ENCODE peak calls at places on chromosomes 12 and 14, in ten cellular contexts. R is Calu3; I is brain microvascular endothelial cell; N is stimulated activated naive CD4-positive, alpha-beta T cell; K is spleen; Z is adipocyte; F is activated T-helper 1 cell treated with Interleukin-2 at 50 U/mL for 16 hours; E is HFF-Myc; W is choroid plexus epithelial cell; H is ascending aorta. S is an unnamed sample.

GRCh38 chr12:116528067-116528466 is 31.1 kb upstream of the MAP1LC3B2 start:
- DNase-seq in R (no peak), I (no peak), N (no peak), K (no peak), Z (peak; percentile 37), F (no peak), E (peak; percentile 82), W (peak; percentile 56), H (no peak), S (no peak)

GRCh38 chr14:95265106-95266094 is 54.3 kb downstream of the CLMN start:
- DNase-seq in R (peak; percentile 84), I (peak; percentile 96), N (no peak), K (no peak), Z (peak; percentile 74), F (no peak), E (peak; percentile 63), W (peak; percentile 96), H (no peak), S (no peak)

GRCh38 chr14:101521306-101521935 is 39.9 kb upstream of the DIO3 start:
- DNase-seq in R (no peak), I (no peak), N (no peak), K (no peak), Z (no peak), F (no peak), E (no peak), W (no peak), H (no peak), S (no peak)

GRCh38 chr12:26113194-26113654 is 11.6 kb downstream of the BHLHE41 start:
- DNase-seq in R (no peak), I (no peak), N (no peak), K (no peak), Z (peak; percentile 39), F (no peak), E (no peak), W (no peak), H (no peak), S (no peak)

GRCh38 chr12:113439606-113440030 is 17.4 kb downstream of the SDSL start:
- DNase-seq in R (peak; percentile 68), I (peak; percentile 40), N (no peak), K (no peak), Z (peak; percentile 70), F (no peak), E (no peak), W (peak; percentile 56), H (no peak), S (no peak)

GRCh38 chr12:38771871-38772270 is 133.5 kb downstream of the CPNE8 start:
- DNase-seq in R (no peak), I (no peak), N (no peak), K (no peak), Z (no peak), F (no peak), E (no peak), W (peak; percentile 5), H (no peak), S (no peak)

GRCh38 chr14:101495827-101496778 is 65.2 kb upstream of the DIO3 start:
- DNase-seq in R (no peak), I (no peak), N (no peak), K (peak; percentile 53), Z (no peak), F (no peak), E (no peak), W (no peak), H (peak; percentile 55), S (peak; percentile 43)

GRCh38 chr14:97276573-97276972 is 479.4 kb downstream of the VRK1 start:
- DNase-seq in R (no peak), I (no peak), N (no peak), K (no peak), Z (no peak), F (no peak), E (no peak), W (no peak), H (no peak), S (no peak)

GRCh38 chr14:103533999-103534575 is 5.1 kb downstream of the TRMT61A start:
- DNase-seq in R (no peak), I (no peak), N (no peak), K (no peak), Z (no peak), F (no peak), E (no peak), W (no peak), H (no peak), S (no peak)

GRCh38 chr14:64963611-64964010 is 8.5 kb downstream of the RAB15 start:
- DNase-seq in R (no peak), I (no peak), N (no peak), K (no peak), Z (no peak), F (no peak), E (no peak), W (no peak), H (no peak), S (no peak)

GRCh38 chr14:76920572-76921175 is 94.5 kb downstream of the LRRC74A start:
- DNase-seq in R (no peak), I (no peak), N (no peak), K (no peak), Z (no peak), F (no peak), E (no peak), W (no peak), H (no peak), S (no peak)

GRCh38 chr12:86838709-86839108 is 582.5 kb upstream of the MGAT4C start:
- DNase-seq in R (no peak), I (no peak), N (no peak), K (no peak), Z (peak; percentile 5), F (no peak), E (no peak), W (peak; percentile 36), H (no peak), S (no peak)

GRCh38 chr12:111825509-111825908 is 16.5 kb upstream of the MAPKAPK5 start:
- DNase-seq in R (no peak), I (no peak), N (no peak), K (no peak), Z (no peak), F (no peak), E (no peak), W (no peak), H (no peak), S (no peak)

GRCh38 chr12:45299132-45299692 is 83.3 kb downstream of the ANO6 start:
- DNase-seq in R (no peak), I (peak; percentile 80), N (no peak), K (no peak), Z (peak; percentile 64), F (no peak), E (no peak), W (peak; percentile 79), H (peak; percentile 78), S (no peak)

GRCh38 chr12:3243376-3244084 is 166.4 kb downstream of the TSPAN9 start:
- DNase-seq in R (no peak), I (no peak), N (no peak), K (no peak), Z (no peak), F (no peak), E (no peak), W (no peak), H (no peak), S (no peak)

GRCh38 chr14:34640826-34641225 is 10.9 kb upstream of the SNX6 start:
- DNase-seq in R (no peak), I (no peak), N (no peak), K (no peak), Z (no peak), F (no peak), E (no peak), W (no peak), H (no peak), S (no peak)

GRCh38 chr14:58808828-58809227 is 171.1 kb downstream of the DACT1 start:
- DNase-seq in R (peak; percentile 50), I (peak; percentile 39), N (no peak), K (no peak), Z (peak; percentile 82), F (no peak), E (no peak), W (peak; percentile 79), H (no peak), S (no peak)

S was measured in upper lobe of right lung.